ENCODE peak calls at places on chromosomes 6 and 20, in five cellular contexts. F is psoas muscle, L is WERI-Rb-1, C is ovary, S is pancreas. V is an unnamed sample.

GRCh38 chr6:107392069-107392468 is 67.3 kb downstream of the PDSS2 start:
- DNase-seq in L (no peak), F (no peak), C (no peak), S (no peak), V (no peak)

GRCh38 chr6:5517781-5518180 is 256.5 kb downstream of the FARS2 start:
- DNase-seq in S (no peak), C (no peak), L (no peak), F (no peak), V (no peak)

GRCh38 chr20:11235058-11235457 is 561.3 kb upstream of the JAG1 start:
- DNase-seq in F (no peak), S (no peak), C (no peak), L (no peak), V (no peak)

GRCh38 chr6:109411034-109411433 is 28.8 kb upstream of the CD164 start:
- DNase-seq in S (no peak), L (no peak), F (no peak), C (no peak), V (no peak)

GRCh38 chr6:19128701-19129100 is 708.5 kb upstream of the ID4 start:
- DNase-seq in C (no peak), L (no peak), S (no peak), F (no peak), V (no peak)

GRCh38 chr20:34190679-34191090 is 50.5 kb upstream of the ASIP start:
- DNase-seq in F (peak; percentile 75), L (peak; percentile 85), S (peak; percentile 76), C (peak; percentile 76), V (peak; percentile 54)

GRCh38 chr20:47070176-47070575 is 175.5 kb downstream of the EYA2 start:
- DNase-seq in F (no peak), S (no peak), C (no peak), L (no peak), V (no peak)

GRCh38 chr6:142731611-142732010 is 213.4 kb downstream of the HIVEP2 start:
- DNase-seq in F (no peak), L (no peak), S (no peak), C (no peak), V (no peak)

GRCh38 chr6:33801611-33802010 is 2.2 kb downstream of the MLN start:
- DNase-seq in F (no peak), C (no peak), S (no peak), L (no peak), V (no peak)

GRCh38 chr20:62117362-62117646 is 5.0 kb upstream of the LSM14B start:
- DNase-seq in S (no peak), L (no peak), F (no peak), C (no peak), V (no peak)

GRCh38 chr6:30981942-30982772 is 1.4 kb upstream of the MUC21 start:
- DNase-seq in S (no peak), F (no peak), C (peak; percentile 38), L (no peak), V (peak; percentile 63)

GRCh38 chr6:165184192-165184979 is 125.0 kb downstream of the C6orf118 start:
- DNase-seq in S (no peak), F (peak; percentile 54), L (no peak), C (no peak), V (no peak)

GRCh38 chr20:43584448-43585138 is 6.1 kb upstream of the IFT52 start:
- DNase-seq in F (no peak), S (no peak), L (no peak), C (no peak), V (peak; percentile 56)

GRCh38 chr6:147561742-147562141 is 53.3 kb downstream of the SAMD5 start:
- DNase-seq in C (no peak), L (no peak), S (no peak), F (no peak), V (no peak)

GRCh38 chr20:53813728-53814459 is 220.3 kb upstream of the ZNF217 start:
- DNase-seq in L (no peak), S (no peak), F (no peak), C (no peak), V (no peak)

GRCh38 chr6:154805288-154805911 is 72.2 kb downstream of the SCAF8 start:
- DNase-seq in S (no peak), F (no peak), L (no peak), C (no peak), V (no peak)
- H3K36me3 ChIP-seq in S (peaks cover 18% of the 10 kb centered on the region), F (peaks cover 90% of the 10 kb centered on the region), L (peaks cover 64% of the 10 kb centered on the region), C (no peaks in the 10 kb centered on the region), V (peaks cover 4% of the 10 kb centered on the region)

DNA sequence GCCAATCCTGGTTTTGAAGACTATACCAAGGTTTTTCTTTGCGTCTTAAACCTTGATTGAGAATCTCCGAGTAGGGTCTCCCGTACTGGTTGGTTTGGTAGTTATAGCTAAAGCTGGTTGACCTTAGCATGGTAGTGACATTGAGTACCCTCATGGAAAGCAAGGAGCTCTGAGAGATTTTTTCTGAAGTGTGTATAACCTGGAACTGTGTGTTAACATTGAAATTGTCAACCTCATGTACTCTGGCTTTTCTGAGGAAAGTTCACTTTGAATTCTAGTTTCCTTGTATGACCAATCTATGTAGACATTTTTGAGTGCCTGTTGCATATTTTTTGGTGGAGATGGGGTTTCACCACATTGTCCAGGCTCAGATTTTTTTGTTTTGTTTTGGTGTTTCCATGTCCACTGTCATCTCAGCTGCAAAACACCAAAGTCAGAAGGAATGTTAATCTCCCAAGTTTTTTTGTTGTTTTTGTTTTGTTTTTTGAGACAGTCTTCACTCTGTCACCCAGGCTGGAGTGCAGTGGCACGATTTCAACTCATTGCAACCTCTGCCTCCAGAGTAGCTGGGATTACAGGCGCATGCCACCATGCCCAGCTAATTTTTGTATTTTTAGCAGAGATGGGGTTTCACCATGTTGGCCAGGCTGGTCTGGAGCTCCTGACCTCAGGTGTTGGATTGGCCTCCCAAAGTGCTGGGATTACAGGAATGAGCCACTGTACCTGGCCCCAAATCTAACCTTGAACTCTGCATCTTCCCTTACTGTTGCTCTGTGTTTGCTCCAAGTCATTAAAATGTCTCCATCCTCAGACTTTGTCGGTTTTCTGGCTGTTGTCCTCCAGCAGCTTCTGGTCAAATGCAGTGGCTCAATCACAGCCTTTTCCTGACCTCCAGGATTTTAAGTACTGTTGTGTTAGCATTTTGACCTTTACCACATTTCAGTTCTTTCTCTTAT is 4.3 kb downstream of the RPS12 start:
- DNase-seq in C (no peak), L (no peak), F (no peak), S (no peak), V (no peak)
- H3K27ac ChIP-seq in C (no peak overlapping the region), L (no peak overlapping the region), F (peak overlapping the region; percentile 59), S (no peak overlapping the region), V (no peak overlapping the region)

GRCh38 chr20:56207656-56208055 is 40.9 kb upstream of the MC3R start:
- DNase-seq in C (no peak), L (no peak), F (no peak), S (no peak), V (no peak)

GRCh38 chr20:56204206-56204605 is 44.3 kb upstream of the MC3R start:
- DNase-seq in C (no peak), L (no peak), S (no peak), F (no peak), V (no peak)

GRCh38 chr20:56200456-56200855 is 48.1 kb upstream of the MC3R start:
- DNase-seq in L (no peak), S (no peak), C (no peak), F (no peak), V (no peak)

GRCh38 chr20:56205350-56205749 is 43.2 kb upstream of the MC3R start:
- DNase-seq in C (no peak), L (no peak), F (no peak), S (no peak), V (no peak)

GRCh38 chr20:56202493-56203077 is 45.9 kb upstream of the MC3R start:
- DNase-seq in L (no peak), C (no peak), F (no peak), S (no peak), V (no peak)
- H3K9me3 ChIP-seq in L (peaks cover 11% of the 10 kb centered on the region), C (no peaks in the 10 kb centered on the region), F (peaks cover 5% of the 10 kb centered on the region), S (no peaks in the 10 kb centered on the region), V (peaks cover 12% of the 10 kb centered on the region)

GRCh38 chr6:137197684-137198645 is 21.2 kb downstream of the IFNGR1 start:
- DNase-seq in F (no peak), L (no peak), C (no peak), S (no peak), V (no peak)

GRCh38 chr6:137203256-137203655 is 15.9 kb downstream of the IFNGR1 start:
- DNase-seq in L (no peak), S (no peak), C (no peak), F (no peak), V (no peak)

GRCh38 chr6:137202078-137202477 is 17.1 kb downstream of the IFNGR1 start:
- DNase-seq in F (no peak), C (no peak), L (peak; percentile 15), S (no peak), V (no peak)

GRCh38 chr6:137200288-137200687 is 18.9 kb downstream of the IFNGR1 start:
- DNase-seq in F (no peak), C (no peak), S (no peak), L (no peak), V (no peak)
- H3K36me3 ChIP-seq in F (peaks cover 79% of the 10 kb centered on the region), C (no peaks in the 10 kb centered on the region), S (peaks cover 19% of the 10 kb centered on the region), L (peaks cover 36% of the 10 kb centered on the region), V (peaks cover 33% of the 10 kb centered on the region)

GRCh38 chr20:49660912-49661311 is 52.8 kb downstream of the B4GALT5 start:
- DNase-seq in F (no peak), L (no peak), C (no peak), S (no peak), V (no peak)
- H3K27ac ChIP-seq in F (no peak overlapping the region), L (no peak overlapping the region), C (no peak overlapping the region), S (no peak overlapping the region), V (no peak overlapping the region)

V was measured in lung.